ENCODE peak calls at places on chromosomes 4 and X, in six cellular contexts. Z is transverse colon; E is Right ventricle myocardium inferior; S is GM23248; B is choroid plexus epithelial cell; U is activated CD4-positive, alpha-beta T cell treated with anti-CD3 and anti-CD28 coated beads, Interleukin-2, amount 50 U/mL, for 4 hours. K is an unnamed sample.

GRCh38 chrX:7147431-7147977 is at the start of gene STS:
- DNase-seq in B (peak; percentile 25), Z (peak; percentile 52), S (no peak), E (peak; percentile 70), U (peak; percentile 3), K (peak; percentile 58)

GRCh38 chr4:7907142-7907541 is 32.5 kb downstream of the AFAP1 start:
- DNase-seq in E (no peak), U (no peak), B (no peak), S (no peak), Z (no peak), K (no peak)

GRCh38 chrX:11558972-11559371 is 106.7 kb downstream of the ARHGAP6 start:
- DNase-seq in U (peak; percentile 20), S (peak; percentile 17), B (no peak), Z (peak; percentile 12), E (no peak), K (no peak)

GRCh38 chrX:40719731-40720130 is 15.6 kb downstream of the MED14 start:
- DNase-seq in U (no peak), S (no peak), Z (no peak), B (no peak), E (no peak), K (no peak)

GRCh38 chr4:37889849-37890500 is 909 bp upstream of the TBC1D1 start:
- DNase-seq in Z (peak; percentile 26), S (peak; percentile 13), E (no peak), B (no peak), U (no peak), K (no peak)

GRCh38 chrX:130994671-130995070 is 63.5 kb upstream of the ARHGAP36 start:
- DNase-seq in B (peak; percentile 12), U (no peak), Z (no peak), S (peak; percentile 41), E (no peak), K (no peak)

GRCh38 chr4:56817840-56818491 is 3.5 kb downstream of the SPINK2 start:
- DNase-seq in U (no peak), B (no peak), S (no peak), E (no peak), Z (no peak), K (no peak)

GRCh38 chr4:88623097-88623496 is 30.8 kb downstream of the HERC3 start:
- DNase-seq in B (peak; percentile 72), E (no peak), U (no peak), S (peak; percentile 99), Z (no peak), K (no peak)

GRCh38 chr4:111650553-111651183 is 494.6 kb upstream of the FAM241A start:
- DNase-seq in E (no peak), U (no peak), B (no peak), S (no peak), Z (no peak), K (no peak)

GRCh38 chrX:131792356-131792749 is 230.7 kb upstream of the STK26 start:
- DNase-seq in B (no peak), Z (peak; percentile 94), S (no peak), E (no peak), U (no peak), K (no peak)